ENCODE peak calls at places on chromosomes 6 and 20, in seven cellular contexts. O is ovary; U is esophagus squamous epithelium; W is CD4-positive, alpha-beta T cell; N is CD8-positive, alpha-beta memory T cell; A is IMR-90; Y is dorsolateral prefrontal cortex. J is an unnamed sample.

GRCh38 chr20:2840138-2840966 is at the start of the genes PCED1A and VPS16:
- DNase-seq in U (peak; percentile 34), O (peak; percentile 93), N (peak; percentile 92), Y (peak; percentile 92), A (peak; percentile 85), W (peak; percentile 83), J (peak; percentile 76)

GRCh38 chr6:163212123-163212522 is 202.4 kb upstream of the QKI start:
- DNase-seq in U (no peak), A (no peak), W (no peak), N (no peak), Y (no peak), O (no peak), J (no peak)

GRCh38 chr20:17226410-17227198 is at the start of gene PCSK2:
- DNase-seq in U (no peak), Y (peak; percentile 86), O (peak; percentile 89), W (no peak), N (no peak), A (peak; percentile 57), J (peak; percentile 64)

GRCh38 chr6:92231220-92231701 is 1188.1 kb downstream of the EPHA7 start:
- DNase-seq in U (no peak), N (no peak), W (no peak), O (no peak), Y (no peak), A (no peak), J (no peak)

GRCh38 chr20:37390891-37391525 is 45.1 kb downstream of the SRC start:
- DNase-seq in W (no peak), O (peak; percentile 37), Y (no peak), N (peak; percentile 16), A (no peak), U (no peak), J (no peak)

GRCh38 chr6:26173836-26174144 is 86.6 kb downstream of the HFE start:
- DNase-seq in N (no peak), W (no peak), A (no peak), O (no peak), U (no peak), Y (no peak), J (no peak)

GRCh38 chr6:130377911-130378310 is 12.1 kb downstream of the TMEM200A start:
- DNase-seq in W (no peak), Y (no peak), U (no peak), N (no peak), A (no peak), O (no peak), J (no peak)

GRCh38 chr20:2381303-2381702 is 602 bp downstream of the TGM6 start:
- DNase-seq in W (no peak), Y (no peak), A (no peak), N (no peak), U (no peak), O (no peak), J (no peak)

GRCh38 chr6:149135809-149136208 is 181.7 kb upstream of the TAB2 start:
- DNase-seq in U (no peak), N (no peak), O (no peak), W (no peak), Y (no peak), A (no peak), J (no peak)

DNA sequence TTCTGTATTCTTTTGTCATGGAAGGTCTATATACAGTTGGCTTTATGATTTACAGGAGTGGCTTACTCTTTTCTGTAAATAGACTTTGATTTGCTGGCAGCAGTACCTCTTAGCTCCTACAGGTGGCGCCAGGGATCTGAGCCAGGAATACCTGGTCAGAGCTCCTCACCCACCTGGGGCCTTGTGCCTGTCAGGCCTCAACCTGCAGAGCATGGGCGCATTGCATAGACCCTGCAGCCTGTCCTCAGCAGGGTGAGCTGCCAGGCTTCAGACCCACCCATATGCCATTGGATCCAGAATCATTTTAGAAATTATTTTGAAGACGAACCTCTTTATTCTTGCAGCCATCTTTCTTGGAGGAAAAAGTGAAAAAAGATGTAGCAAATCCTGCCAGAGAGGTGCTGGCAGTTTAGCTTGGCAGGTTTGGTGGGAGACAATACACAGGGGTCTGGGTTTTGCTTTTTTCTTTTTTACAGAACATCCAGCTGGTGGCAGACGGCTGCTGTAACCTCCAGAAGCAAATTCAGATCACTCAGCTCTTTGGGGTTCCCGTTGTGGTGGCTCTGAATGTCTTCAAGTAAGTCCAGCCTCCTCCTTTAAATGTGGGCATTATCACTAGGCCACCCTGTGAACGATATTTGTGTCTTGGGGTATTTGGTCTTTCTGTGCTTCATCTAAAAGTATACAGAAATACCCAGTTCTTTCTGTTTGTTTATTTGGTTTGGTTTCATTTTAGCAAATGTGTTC is 149.1 kb downstream of the MTHFD1L start:
- DNase-seq in W (peak; percentile 42), A (peak; percentile 71), U (no peak), O (peak; percentile 78), N (peak; percentile 71), Y (peak; percentile 86), J (peak; percentile 33)
- H3K27ac ChIP-seq in W (no peak overlapping the region), A (peak overlapping the region; percentile 88), U (no peak overlapping the region), O (no peak overlapping the region), N (no peak overlapping the region), Y (no peak overlapping the region), J (no peak overlapping the region)

DNA sequence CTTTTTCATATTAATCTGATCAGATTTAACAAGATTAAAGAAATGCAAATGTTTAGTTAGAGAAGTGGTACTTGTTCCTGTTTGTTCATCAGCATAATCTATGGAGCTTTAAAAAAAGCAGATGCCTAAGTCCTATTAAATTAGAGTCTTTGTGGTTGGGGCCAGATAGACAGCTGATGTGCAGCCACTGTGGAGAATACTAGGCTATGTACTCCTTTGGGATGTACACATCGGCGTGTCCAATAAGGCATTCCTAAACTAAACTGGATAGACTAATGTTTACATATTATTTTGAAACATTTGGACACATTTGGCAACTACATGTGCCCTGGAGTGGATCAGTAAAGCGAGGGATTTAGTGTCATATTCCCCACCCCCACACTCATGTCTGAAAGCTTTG is 459.5 kb downstream of the LMBRD1 start:
- DNase-seq in O (no peak), A (no peak), N (no peak), U (no peak), W (no peak), Y (no peak), J (no peak)
- H3K27ac ChIP-seq in O (no peak overlapping the region), A (no peak overlapping the region), N (no peak overlapping the region), U (no peak overlapping the region), W (no peak overlapping the region), Y (no peak overlapping the region), J (no peak overlapping the region)

GRCh38 chr20:35054804-35055203 is 37.8 kb downstream of the TRPC4AP start:
- DNase-seq in A (no peak), Y (no peak), N (no peak), U (no peak), O (no peak), W (no peak), J (no peak)

GRCh38 chr20:35048739-35049138 is 43.9 kb downstream of the TRPC4AP start:
- DNase-seq in W (no peak), N (no peak), O (no peak), U (no peak), Y (no peak), A (no peak), J (peak; percentile 43)

GRCh38 chr20:35055445-35056276 is 36.9 kb downstream of the TRPC4AP start:
- DNase-seq in U (no peak), N (no peak), W (no peak), O (no peak), Y (no peak), A (peak; percentile 38), J (no peak)

GRCh38 chr20:35049776-35050352 is 42.7 kb downstream of the TRPC4AP start:
- DNase-seq in U (no peak), O (no peak), W (no peak), N (no peak), Y (no peak), A (no peak), J (no peak)
- H3K27ac ChIP-seq in U (no peak overlapping the region), O (no peak overlapping the region), W (no peak overlapping the region), N (no peak overlapping the region), Y (peak overlapping the region; percentile 98), A (no peak overlapping the region), J (peak overlapping the region; percentile 96)

DNA sequence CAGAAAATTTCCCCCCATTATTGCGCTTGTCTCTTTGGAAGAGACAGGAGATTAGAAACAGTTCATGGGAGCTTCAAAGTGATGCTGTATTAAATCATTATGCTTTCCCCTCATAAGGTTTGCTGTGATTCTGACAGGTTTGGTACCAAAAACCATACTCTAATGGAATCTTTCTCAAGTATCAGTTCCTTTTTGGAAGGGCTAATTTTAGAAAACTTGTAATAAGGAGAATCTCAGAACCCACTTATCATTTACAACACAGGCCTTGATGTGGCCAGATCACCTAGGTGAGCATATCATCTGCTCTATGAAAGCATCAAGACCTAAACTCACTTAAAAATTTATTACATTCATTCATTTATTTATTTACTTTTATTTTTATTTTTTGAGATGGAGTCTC is 51.2 kb downstream of the TP53INP2 start:
- DNase-seq in Y (no peak), A (no peak), U (no peak), O (no peak), W (no peak), N (no peak), J (no peak)
- H3K27ac ChIP-seq in Y (no peak overlapping the region), A (no peak overlapping the region), U (no peak overlapping the region), O (no peak overlapping the region), W (no peak overlapping the region), N (no peak overlapping the region), J (no peak overlapping the region)

DNA sequence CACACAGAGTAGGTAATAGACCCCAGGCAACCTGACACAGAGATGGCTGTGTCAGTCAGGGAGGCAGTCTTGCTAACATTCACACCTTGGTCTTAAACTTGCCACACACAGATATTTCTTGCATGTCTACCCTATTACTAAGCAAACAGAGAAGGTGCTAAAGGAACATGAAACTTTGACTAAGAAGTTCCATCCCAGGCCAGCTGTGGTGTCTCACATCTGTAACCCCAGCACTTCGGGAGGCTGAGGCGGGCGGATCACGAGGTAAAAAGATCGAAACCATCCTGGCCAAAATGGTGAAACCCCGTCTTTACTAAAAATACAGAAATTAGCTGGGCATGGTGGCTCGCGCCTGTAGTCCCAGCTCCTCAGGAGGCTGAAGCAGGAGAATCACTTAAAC is 222.4 kb upstream of the JARID2 start:
- DNase-seq in U (no peak), Y (no peak), O (no peak), N (peak; percentile 59), W (no peak), A (no peak), J (no peak)
- H3K27ac ChIP-seq in U (no peak overlapping the region), Y (no peak overlapping the region), O (no peak overlapping the region), N (no peak overlapping the region), W (no peak overlapping the region), A (no peak overlapping the region), J (no peak overlapping the region)

J was measured in caudate nucleus.